ENCODE peak calls at places on chromosomes 3 and 15, in eight cellular contexts. K is heart left ventricle; S is activated CD4-positive, alpha-beta T cell treated with anti-CD3 and anti-CD28 coated beads for 48 hours; E is nucleus accumbens; D is activated naive CD8-positive, alpha-beta T cell treated with anti-CD3 and anti-CD28 coated beads, Interleukin-2, amount 50 U/mL, for 24 hours; B is D721Med; P is HuH-7.5; I is GOT3. T is an unnamed sample.

GRCh38 chr15:58268746-58269145 is 130.6 kb downstream of the AQP9 start:
- DNase-seq in I (no peak), P (no peak), K (no peak), E (no peak), D (no peak), B (no peak), S (no peak), T (no peak)

GRCh38 chr3:16547555-16547954 is 34.1 kb upstream of the RFTN1 start:
- DNase-seq in P (no peak), B (no peak), E (no peak), D (no peak), K (no peak), S (no peak), I (no peak), T (no peak)

GRCh38 chr15:51908312-51908711 is 63.3 kb downstream of the LEO1 start:
- DNase-seq in D (no peak), I (no peak), P (no peak), B (no peak), S (no peak), K (no peak), E (no peak), T (no peak)

GRCh38 chr3:67228136-67228535 is 230.0 kb downstream of the KBTBD8 start:
- DNase-seq in E (no peak), I (no peak), K (no peak), P (no peak), B (no peak), D (no peak), S (no peak), T (no peak)

GRCh38 chr15:65374831-65375401 is 2.9 kb downstream of the IGDCC3 start:
- DNase-seq in I (no peak), B (no peak), D (no peak), E (no peak), S (no peak), K (no peak), P (no peak), T (no peak)

GRCh38 chr3:189714991-189715961 is 84.1 kb downstream of the TP63 start:
- DNase-seq in D (no peak), I (no peak), S (no peak), E (no peak), B (no peak), K (no peak), P (no peak), T (no peak)

GRCh38 chr3:81485444-81485865 is 276.0 kb downstream of the GBE1 start:
- DNase-seq in S (no peak), B (no peak), K (no peak), P (no peak), D (no peak), I (no peak), E (no peak), T (no peak)

GRCh38 chr3:49799761-49800160 is at the start of gene CDHR4:
- DNase-seq in E (no peak), D (no peak), B (no peak), S (no peak), P (peak; percentile 58), I (peak; percentile 50), K (no peak), T (no peak)

GRCh38 chr3:4512895-4513616 is 19.9 kb downstream of the ITPR1 start:
- DNase-seq in D (no peak), E (no peak), I (no peak), K (peak; percentile 33), S (no peak), P (no peak), B (no peak), T (no peak)

GRCh38 chr3:115800489-115801080 is 177.3 kb downstream of the GAP43 start:
- DNase-seq in S (no peak), D (no peak), B (no peak), K (no peak), P (no peak), I (no peak), E (no peak), T (no peak)